ENCODE peak calls at places on chromosomes 1 and 21, in four cellular contexts. S is K562, W is GM12878, X is H1. K is an unnamed sample.
A peak's percentile ranks its signal among the peaks of the same experiment; 100 is the strongest.

GRCh38 chr1:103901072-103901471 is 151.4 kb downstream of the AMY1C start:
- DNase-seq in S (no peak), W (no peak), X (no peak), K (no peak)

GRCh38 chr1:162088281-162088969 is 18.9 kb downstream of the NOS1AP start:
- DNase-seq in S (no peak), W (no peak), X (no peak), K (no peak)

GRCh38 chr1:235511470-235512240 is 7.4 kb upstream of the B3GALNT2 start:
- DNase-seq in S (peak; percentile 22), W (no peak), X (no peak), K (no peak)

GRCh38 chr1:223405507-223405906 is 12.3 kb downstream of the CCDC185 start:
- DNase-seq in S (no peak), W (no peak), X (no peak), K (no peak)

GRCh38 chr1:16321176-16321867 is 31.0 kb downstream of the FBXO42 start:
- DNase-seq in S (no peak), W (peak; percentile 4), X (no peak), K (peak; percentile 10)

GRCh38 chr1:224170748-224171478 is 12.1 kb upstream of the DEGS1 start:
- DNase-seq in S (peak; percentile 32), W (no peak), X (no peak), K (peak; percentile 13)

GRCh38 chr1:116415699-116416533 is 42.9 kb downstream of the ATP1A1 start:
- DNase-seq in S (peak; percentile 96), W (no peak), X (no peak), K (peak; percentile 86)

GRCh38 chr1:104488296-104489015 is 738.8 kb downstream of the AMY1C start:
- DNase-seq in S (no peak), W (no peak), X (no peak), K (no peak)

GRCh38 chr1:199931666-199932377 is 95.7 kb upstream of the NR5A2 start:
- DNase-seq in S (peak; percentile 60), W (no peak), X (no peak), K (peak; percentile 30)

GRCh38 chr1:150579955-150580642 is 689 bp upstream of the MCL1 start:
- DNase-seq in S (no peak), W (no peak), X (no peak), K (no peak)

GRCh38 chr1:226654046-226654445 is 85.0 kb downstream of the ITPKB start:
- DNase-seq in S (no peak), W (no peak), X (peak; percentile 49), K (peak; percentile 17)

GRCh38 chr1:110508038-110508437 is 10.9 kb downstream of the KCNA10 start:
- DNase-seq in S (no peak), W (no peak), X (no peak), K (no peak)

GRCh38 chr1:152182431-152182830 is 23.4 kb upstream of the RPTN start:
- DNase-seq in S (no peak), W (no peak), X (no peak), K (no peak)

GRCh38 chr1:5996641-5997270 is 4.5 kb upstream of the NPHP4 start:
- DNase-seq in S (no peak), W (no peak), X (no peak), K (no peak)

GRCh38 chr1:25996966-25997758 is 701 bp downstream of the PAFAH2 start:
- DNase-seq in S (peak; percentile 38), W (peak; percentile 15), X (no peak), K (peak; percentile 81)

GRCh38 chr1:43935711-43936427 is 2.3 kb downstream of the ARTN start:
- DNase-seq in S (no peak), W (no peak), X (no peak), K (no peak)

GRCh38 chr1:5885471-5886139 is 106.6 kb downstream of the NPHP4 start:
- DNase-seq in S (peak; percentile 92), W (no peak), X (no peak), K (no peak)

GRCh38 chr1:63038586-63038985 is 254.7 kb downstream of the ATG4C start:
- DNase-seq in S (no peak), W (no peak), X (no peak), K (no peak)

GRCh38 chr1:59736744-59737143 is 78.0 kb upstream of the HOOK1 start:
- DNase-seq in S (no peak), W (no peak), X (no peak), K (no peak)

GRCh38 chr1:8025061-8025670 is 943 bp downstream of the ERRFI1 start:
- DNase-seq in S (no peak), W (no peak), X (no peak), K (no peak)

GRCh38 chr21:44533121-44533890 is 6.7 kb downstream of the KRTAP10-1 start:
- DNase-seq in S (no peak), W (no peak), X (no peak), K (no peak)

GRCh38 chr1:151946366-151946764 is 37.1 kb upstream of the THEM4 start:
- DNase-seq in S (no peak), W (no peak), X (no peak), K (no peak)

GRCh38 chr1:76288758-76289483 is 214.4 kb downstream of the ST6GALNAC3 start:
- DNase-seq in S (no peak), W (no peak), X (no peak), K (no peak)

GRCh38 chr1:225458222-225458631 is 30.4 kb upstream of the LBR start:
- DNase-seq in S (no peak), W (no peak), X (no peak), K (no peak)

GRCh38 chr1:17741052-17741451 is 14.1 kb upstream of the ACTL8 start:
- DNase-seq in S (no peak), W (no peak), X (no peak), K (no peak)

GRCh38 chr1:170707116-170707515 is 43.2 kb downstream of the PRRX1 start:
- DNase-seq in S (no peak), W (no peak), X (no peak), K (no peak)

GRCh38 chr1:14791611-14792010 is 193.1 kb downstream of the KAZN start:
- DNase-seq in S (no peak), W (no peak), X (no peak), K (peak; percentile 10)

GRCh38 chr1:215719569-215719968 is 152.5 kb downstream of the KCTD3 start:
- DNase-seq in S (no peak), W (no peak), X (no peak), K (no peak)

GRCh38 chr1:242402956-242403355 is 121.5 kb downstream of the PLD5 start:
- DNase-seq in S (no peak), W (no peak), X (no peak), K (no peak)

GRCh38 chr1:168755800-168756418 is 26.9 kb upstream of the DPT start:
- DNase-seq in S (no peak), W (no peak), X (no peak), K (no peak)

GRCh38 chr1:75616436-75617433 is 5.8 kb upstream of the SLC44A5 start:
- DNase-seq in S (peak; percentile 17), W (no peak), X (no peak), K (no peak)

DNA sequence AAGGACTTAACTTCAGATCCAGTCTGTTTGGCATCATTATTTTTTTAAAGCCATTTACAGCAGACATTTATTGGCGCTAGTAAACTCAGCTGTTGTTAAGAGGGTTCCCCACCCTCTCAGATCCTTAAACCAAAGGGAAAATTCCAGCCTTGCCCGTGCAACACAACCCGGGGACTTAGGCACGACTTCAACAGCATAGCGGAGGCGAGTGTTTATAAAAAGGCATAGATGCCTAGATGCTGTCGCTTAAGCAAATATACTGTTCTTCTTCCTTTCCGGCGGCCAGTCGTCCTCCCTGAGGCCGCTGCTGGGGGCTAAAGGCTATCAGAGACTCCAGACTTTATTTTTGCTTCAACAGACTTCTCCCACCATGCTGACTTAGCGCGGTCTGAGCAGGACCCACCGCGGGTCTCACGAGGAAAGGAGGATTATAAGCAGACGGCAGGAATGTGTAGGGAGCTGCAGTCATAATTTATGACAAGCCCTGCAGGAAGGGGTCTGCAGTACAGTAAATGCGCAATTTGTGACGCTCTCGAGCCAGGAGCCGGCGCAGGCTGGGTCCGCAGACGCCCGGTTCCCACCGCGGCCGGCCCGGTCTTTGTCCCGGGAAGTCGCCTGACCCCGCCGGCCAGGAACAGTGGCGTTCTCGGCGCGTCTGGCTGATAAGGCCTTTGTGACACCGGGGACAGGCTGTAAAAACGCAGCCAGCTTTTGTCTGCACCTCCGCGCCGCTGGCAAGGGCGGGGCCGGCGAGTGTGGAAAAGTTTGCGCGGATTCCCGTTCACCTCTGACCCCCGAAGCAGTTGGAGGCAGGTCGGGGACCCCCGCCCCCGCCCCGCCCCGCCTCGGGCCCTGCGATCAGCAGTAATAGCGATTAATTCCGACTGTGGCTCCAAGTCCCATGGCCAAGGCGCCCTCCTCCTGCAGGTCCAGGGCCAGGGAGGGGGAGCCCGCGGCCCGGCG is 61.2 kb upstream of the ARHGEF16 start:
- DNase-seq in S (no peak), W (no peak), X (no peak), K (no peak)
- TF ChIP-seq RAD21 in S (no peak), W (no peak), X (no peak), K (no peak)

GRCh38 chr21:22342855-22343254 is 1344.6 kb downstream of the NCAM2 start:
- DNase-seq in S (no peak), W (no peak), X (no peak), K (no peak)
- TF ChIP-seq TAF1 in S (no peak), W (no peak), X (no peak), K (no peak)

GRCh38 chr1:23194119-23194984 is 22.9 kb downstream of the HTR1D start:
- DNase-seq in S (no peak), W (no peak), X (no peak), K (no peak)

GRCh38 chr1:23198373-23198772 is 18.9 kb downstream of the HTR1D start:
- DNase-seq in S (no peak), W (no peak), X (no peak), K (no peak)

GRCh38 chr1:23200885-23201284 is 16.4 kb downstream of the HTR1D start:
- DNase-seq in S (peak; percentile 62), W (no peak), X (no peak), K (no peak)

GRCh38 chr1:23193391-23194118 is 23.7 kb downstream of the HTR1D start:
- DNase-seq in S (no peak), W (no peak), X (no peak), K (no peak)

DNA sequence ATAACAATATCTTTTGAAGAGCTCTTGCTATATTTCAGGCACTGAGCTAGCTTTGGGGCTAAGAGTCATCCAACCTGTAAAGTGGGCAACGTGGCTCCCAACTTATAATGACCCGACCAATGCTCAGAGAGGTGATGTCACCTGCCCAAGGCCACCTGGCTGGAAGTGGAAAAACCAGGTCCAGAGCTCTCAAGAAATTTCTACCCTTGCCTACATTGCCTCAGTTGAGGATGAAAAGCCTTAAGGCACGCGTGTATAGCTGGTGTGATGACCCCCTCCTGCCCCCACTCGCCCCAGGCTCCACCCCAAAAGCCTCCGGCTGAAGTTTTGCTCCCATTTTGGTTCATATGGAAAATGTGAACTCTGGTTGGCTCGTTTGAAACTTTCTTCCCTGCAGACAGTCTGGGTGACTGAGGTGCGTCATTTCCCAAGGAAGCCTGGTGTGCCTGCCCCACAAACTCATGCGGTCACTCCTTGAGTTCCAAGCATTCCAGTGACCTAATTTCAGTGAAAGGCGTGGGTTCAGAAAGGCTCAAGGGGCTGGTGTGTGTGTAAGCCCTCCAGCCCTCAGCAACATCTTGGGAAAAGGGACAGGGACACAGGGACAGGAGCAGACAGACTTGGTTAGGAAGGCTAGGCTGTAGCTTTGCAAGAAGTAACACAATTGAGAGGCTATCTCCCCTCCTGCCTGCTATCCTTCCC is 20.5 kb downstream of the HTR1D start:
- DNase-seq in S (no peak), W (no peak), X (no peak), K (no peak)
- TF ChIP-seq KDM1A in S (no peak), W (no peak), X (no peak), K (no peak)

DNA sequence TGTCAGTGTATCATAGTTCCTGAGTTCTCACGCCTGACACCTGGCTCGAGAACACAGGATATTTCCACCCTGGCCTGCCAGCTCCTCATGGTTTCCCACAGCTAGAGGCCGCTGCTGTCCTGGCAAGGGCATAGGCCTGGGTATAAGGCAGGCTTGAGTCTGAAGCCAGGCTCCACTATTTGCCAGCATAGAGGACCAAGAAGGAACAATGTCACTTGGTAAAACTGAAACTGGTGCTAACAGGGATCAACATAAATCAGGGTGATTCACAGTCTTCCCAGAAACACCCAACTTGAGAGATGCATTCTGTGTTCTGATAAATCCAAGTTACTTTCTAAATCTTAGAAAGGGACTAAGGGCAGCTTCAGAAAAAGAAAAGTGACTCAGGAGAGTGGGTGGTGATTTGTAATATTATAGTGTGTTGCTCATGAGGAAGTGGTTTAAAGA is 6.9 kb upstream of the S100A2 start:
- DNase-seq in S (no peak), W (peak; percentile 37), X (peak; percentile 43), K (peak; percentile 72)
- TF ChIP-seq RAD21 in S (peak; percentile 69), W (peak; percentile 92), X (peak; percentile 93), K (peak; percentile 81)

K was measured in HepG2.